ENCODE peak calls at places on chromosomes 1 and 21, in seven cellular contexts. T is adrenal gland, V is brain microvascular endothelial cell, G is endothelial cell of umbilical vein, Q is neural crest cell, P is psoas muscle, N is HFFc6. M is an unnamed sample.

GRCh38 chr1:50750021-50750619 is 209.9 kb downstream of the FAF1 start:
- DNase-seq in T (no peak), V (peak; percentile 49), G (peak; percentile 61), Q (peak; percentile 16), P (no peak), N (peak; percentile 30), M (no peak)

GRCh38 chr1:10678395-10678794 is 118.1 kb downstream of the CASZ1 start:
- DNase-seq in T (no peak), V (no peak), G (no peak), Q (no peak), P (no peak), N (no peak), M (no peak)

GRCh38 chr21:35511298-35512162 is 462.4 kb upstream of the RUNX1 start:
- DNase-seq in T (no peak), V (peak; percentile 68), G (no peak), Q (no peak), P (no peak), N (peak; percentile 68), M (no peak)

GRCh38 chr1:28280961-28281360 is 21.6 kb downstream of the SESN2 start:
- DNase-seq in T (no peak), V (no peak), G (no peak), Q (no peak), P (no peak), N (no peak), M (no peak)

GRCh38 chr1:26978893-26979292 is 14.6 kb upstream of the TRNP1 start:
- DNase-seq in T (no peak), V (no peak), G (no peak), Q (no peak), P (no peak), N (no peak), M (no peak)

GRCh38 chr1:23249785-23250184 is 32.5 kb upstream of the HTR1D start:
- DNase-seq in T (no peak), V (no peak), G (peak; percentile 40), Q (no peak), P (no peak), N (peak; percentile 25), M (no peak)

GRCh38 chr1:244759158-244759557 is 76.3 kb upstream of the COX20 start:
- DNase-seq in T (no peak), V (no peak), G (no peak), Q (no peak), P (no peak), N (no peak), M (no peak)

GRCh38 chr21:27528697-27529096 is 561.8 kb upstream of the ADAMTS5 start:
- DNase-seq in T (no peak), V (no peak), G (no peak), Q (no peak), P (no peak), N (peak; percentile 21), M (no peak)

GRCh38 chr1:211345719-211346118 is 19.1 kb downstream of the TRAF5 start:
- DNase-seq in T (no peak), V (no peak), G (no peak), Q (no peak), P (no peak), N (no peak), M (peak; percentile 75)

GRCh38 chr1:14350197-14350596 is 248.3 kb upstream of the KAZN start:
- DNase-seq in T (no peak), V (no peak), G (no peak), Q (no peak), P (no peak), N (no peak), M (no peak)

GRCh38 chr1:12435639-12436344 is 182.2 kb downstream of the DHRS3 start:
- DNase-seq in T (no peak), V (peak; percentile 67), G (peak; percentile 96), Q (no peak), P (no peak), N (no peak), M (no peak)

GRCh38 chr1:109636201-109636952 is 16.7 kb downstream of the AMPD2 start:
- DNase-seq in T (peak; percentile 46), V (peak; percentile 40), G (no peak), Q (no peak), P (no peak), N (peak; percentile 55), M (peak; percentile 86)

GRCh38 chr1:183702087-183702812 is 49.1 kb upstream of the APOBEC4 start:
- DNase-seq in T (no peak), V (no peak), G (no peak), Q (no peak), P (no peak), N (peak; percentile 36), M (no peak)

DNA sequence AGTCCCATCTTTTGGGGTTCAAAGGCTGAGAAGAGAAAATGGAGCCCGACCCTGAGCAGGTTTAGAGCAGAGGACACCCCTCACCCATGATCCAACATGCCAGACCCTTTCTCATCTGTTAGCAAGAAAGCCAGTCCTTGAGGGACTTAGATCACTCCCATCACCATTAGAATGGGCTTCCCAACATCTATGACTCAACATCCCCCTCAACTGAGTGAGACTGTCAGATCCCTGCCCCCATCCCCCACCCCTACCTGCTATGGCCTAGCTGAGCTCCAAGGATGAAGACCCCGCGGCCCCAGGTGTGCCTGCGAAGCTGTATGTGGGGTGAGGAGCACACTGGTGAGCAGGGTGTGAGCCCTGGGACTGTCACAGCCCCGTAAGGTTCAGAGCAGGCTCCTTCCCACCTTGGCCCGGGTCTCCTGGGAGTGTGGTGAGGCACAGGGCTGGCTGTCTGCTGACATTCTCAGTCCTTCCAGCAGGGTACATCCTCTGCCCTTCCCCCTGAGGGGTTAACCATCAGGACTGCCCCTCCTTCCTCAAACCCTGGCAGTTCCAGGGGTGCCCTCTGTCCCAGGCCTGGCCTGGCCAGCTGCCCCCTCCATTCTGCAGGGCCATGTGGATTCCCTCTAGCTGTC is 21.4 kb upstream of the BLACAT1 start:
- DNase-seq in T (no peak), V (no peak), G (no peak), Q (no peak), P (no peak), N (no peak), M (no peak)
- TF ChIP-seq CTCF in T (no peak), V (no peak), G (no peak), Q (no peak), P (no peak), N (no peak), M (no peak)

GRCh38 chr1:36517415-36517814 is 34.7 kb upstream of the CSF3R start:
- DNase-seq in T (no peak), V (no peak), G (no peak), Q (no peak), P (no peak), N (no peak), M (no peak)

GRCh38 chr1:36515315-36516138 is 32.8 kb upstream of the CSF3R start:
- DNase-seq in T (no peak), V (no peak), G (no peak), Q (no peak), P (no peak), N (no peak), M (no peak)

GRCh38 chr1:36514501-36514900 is 31.8 kb upstream of the CSF3R start:
- DNase-seq in T (no peak), V (no peak), G (no peak), Q (no peak), P (no peak), N (no peak), M (no peak)

GRCh38 chr1:36517019-36517387 is 34.3 kb upstream of the CSF3R start:
- DNase-seq in T (no peak), V (no peak), G (no peak), Q (no peak), P (no peak), N (no peak), M (no peak)

GRCh38 chr1:36516372-36517018 is 33.8 kb upstream of the CSF3R start:
- DNase-seq in T (peak; percentile 47), V (peak; percentile 26), G (peak; percentile 43), Q (peak; percentile 45), P (no peak), N (peak; percentile 24), M (no peak)
- TF ChIP-seq CTCF in T (peak; percentile 55), V (peak; percentile 93), G (peak; percentile 90), Q (peak; percentile 94), P (peak; percentile 50), N (peak; percentile 94), M (no peak)

GRCh38 chr1:103948526-103948925 is 198.8 kb downstream of the AMY1C start:
- DNase-seq in T (no peak), V (no peak), G (no peak), Q (no peak), P (no peak), N (no peak), M (no peak)
- TF ChIP-seq CTCF in T (peak; percentile 16), V (no peak), G (no peak), Q (peak; percentile 64), P (peak; percentile 8), N (peak; percentile 51), M (no peak)

GRCh38 chr1:54125671-54126070 is 27.1 kb downstream of the CDCP2 start:
- DNase-seq in T (peak; percentile 59), V (no peak), G (peak; percentile 55), Q (no peak), P (peak; percentile 87), N (no peak), M (no peak)
- TF ChIP-seq CTCF in T (peak; percentile 41), V (peak; percentile 60), G (peak; percentile 71), Q (peak; percentile 15), P (peak; percentile 49), N (peak; percentile 67), M (no peak)

GRCh38 chr1:180627411-180627810 is 4.4 kb upstream of the XPR1 start:
- DNase-seq in T (no peak), V (no peak), G (no peak), Q (no peak), P (no peak), N (peak; percentile 21), M (no peak)

GRCh38 chr1:180622658-180623508 is 8.9 kb upstream of the XPR1 start:
- DNase-seq in T (no peak), V (no peak), G (no peak), Q (no peak), P (no peak), N (no peak), M (no peak)

GRCh38 chr1:180626711-180627110 is 5.1 kb upstream of the XPR1 start:
- DNase-seq in T (no peak), V (no peak), G (no peak), Q (no peak), P (no peak), N (no peak), M (no peak)

GRCh38 chr1:180628646-180629045 is 3.2 kb upstream of the XPR1 start:
- DNase-seq in T (no peak), V (no peak), G (no peak), Q (no peak), P (no peak), N (no peak), M (no peak)

DNA sequence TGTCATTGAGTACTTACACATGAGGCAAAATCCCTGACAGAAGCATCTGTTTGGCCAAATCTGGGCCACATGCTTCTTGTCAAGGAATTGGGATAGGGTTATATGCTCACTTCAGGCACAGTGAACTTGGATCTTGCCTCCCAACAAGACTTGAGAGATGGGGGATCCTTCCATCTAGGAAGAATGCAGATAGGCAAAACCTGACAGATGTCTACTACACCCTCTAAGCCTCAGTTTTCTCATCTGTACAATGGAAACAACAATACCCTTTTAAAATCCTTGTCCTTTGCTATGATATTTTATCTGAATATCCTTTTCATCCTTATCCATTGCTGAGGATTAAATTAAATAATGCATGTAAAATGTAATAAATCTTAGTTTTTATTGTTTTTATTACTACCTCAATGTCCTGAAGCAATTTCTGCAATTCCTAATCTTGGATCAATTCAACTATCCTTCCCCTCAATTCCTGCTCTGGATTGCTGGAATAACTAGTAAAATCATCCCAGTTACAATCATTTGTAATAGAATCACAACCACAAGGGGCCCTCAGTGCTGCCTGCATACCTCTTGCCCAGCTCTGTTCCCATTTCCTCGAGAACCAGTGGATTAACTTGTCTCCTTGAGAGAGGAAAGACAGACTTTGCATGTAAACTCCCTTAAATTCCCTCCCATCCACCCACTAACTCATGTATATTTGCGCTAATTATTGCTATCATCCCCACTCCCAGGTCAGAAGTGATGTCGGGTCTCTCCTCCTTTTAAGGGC is 8.1 kb upstream of the XPR1 start:
- DNase-seq in T (no peak), V (peak; percentile 38), G (peak; percentile 30), Q (no peak), P (no peak), N (peak; percentile 35), M (no peak)
- TF ChIP-seq CTCF in T (peak; percentile 37), V (peak; percentile 61), G (peak; percentile 32), Q (peak; percentile 50), P (peak; percentile 16), N (peak; percentile 70), M (no peak)

M was measured in vagina.